ENCODE peak calls at places on chromosomes 12 and 14, in seven cellular contexts. F is LoVo, R is germinal center, W is MV-4-11, Z is A549, T is caudate nucleus, J is Peyer's patch. Q is an unnamed sample.

GRCh38 chr12:118189761-118190181 is 53.8 kb downstream of the PEBP1 start:
- DNase-seq in Z (no peak), W (no peak), R (no peak), J (no peak), T (peak; percentile 39), F (no peak), Q (peak; percentile 29)

GRCh38 chr12:1993871-1994371 is 10.3 kb downstream of the DCP1B start:
- DNase-seq in T (no peak), Z (no peak), J (no peak), W (peak; percentile 29), R (no peak), F (no peak), Q (peak; percentile 91)

GRCh38 chr14:21860172-21860571 is 186.6 kb upstream of the OR4E1 start:
- DNase-seq in W (peak; percentile 25), F (no peak), T (no peak), Z (peak; percentile 28), J (no peak), R (peak; percentile 16), Q (no peak)

GRCh38 chr14:21264025-21264801 is 5.0 kb downstream of the HNRNPC start:
- DNase-seq in Z (no peak), W (peak; percentile 52), R (no peak), J (no peak), T (no peak), F (peak; percentile 34), Q (peak; percentile 46)

GRCh38 chr12:6961695-6962284 is 8.7 kb downstream of the PHB2 start:
- DNase-seq in T (no peak), J (no peak), W (peak; percentile 86), R (no peak), Z (peak; percentile 89), F (peak; percentile 86), Q (peak; percentile 69)

GRCh38 chr14:88023658-88024187 is 18.8 kb downstream of the GPR65 start:
- DNase-seq in T (no peak), Z (no peak), J (no peak), W (no peak), R (no peak), F (no peak), Q (no peak)

GRCh38 chr12:70049596-70050360 is 193.5 kb upstream of the CNOT2 start:
- DNase-seq in W (peak; percentile 65), R (peak; percentile 24), F (peak; percentile 72), Z (no peak), J (no peak), T (no peak), Q (no peak)

GRCh38 chr12:50387487-50387886 is 8.9 kb downstream of the FAM186A start:
- DNase-seq in R (no peak), T (no peak), Z (no peak), J (no peak), W (no peak), F (no peak), Q (peak; percentile 65)

GRCh38 chr12:114789276-114789675 is 105.3 kb upstream of the TBX3 start:
- DNase-seq in W (no peak), J (no peak), F (no peak), T (no peak), Z (no peak), R (no peak), Q (no peak)

GRCh38 chr14:74786916-74787315 is 23.8 kb downstream of the YLPM1 start:
- DNase-seq in F (no peak), Z (no peak), T (no peak), W (no peak), R (no peak), J (no peak), Q (no peak)

GRCh38 chr12:7869137-7869536 is 3.6 kb downstream of the SLC2A14 start:
- DNase-seq in R (no peak), W (peak; percentile 5), F (no peak), Z (no peak), J (no peak), T (no peak), Q (peak; percentile 16)

GRCh38 chr12:93536766-93537515 is 35.5 kb upstream of the SOCS2 start:
- DNase-seq in J (peak; percentile 20), W (no peak), R (peak; percentile 43), Z (no peak), T (no peak), F (no peak), Q (peak; percentile 25)

GRCh38 chr12:111361073-111361716 is 7.7 kb downstream of the PHETA1 start:
- DNase-seq in Z (no peak), F (no peak), W (no peak), J (no peak), T (no peak), R (no peak), Q (no peak)

GRCh38 chr12:108204117-108204516 is 75.0 kb downstream of the WSCD2 start:
- DNase-seq in F (no peak), J (no peak), Z (no peak), T (no peak), W (no peak), R (no peak), Q (no peak)

GRCh38 chr12:25056011-25056410 is 107.1 kb upstream of the BCAT1 start:
- DNase-seq in Z (no peak), J (no peak), F (no peak), W (no peak), T (no peak), R (no peak), Q (no peak)

GRCh38 chr12:90275088-90275487 is 566.5 kb upstream of the ATP2B1 start:
- DNase-seq in J (no peak), Z (no peak), F (no peak), R (no peak), W (no peak), T (no peak), Q (no peak)

GRCh38 chr12:132560421-132560830 is 50.0 kb downstream of the LRCOL1 start:
- DNase-seq in Z (peak; percentile 39), F (peak; percentile 37), W (no peak), R (peak; percentile 38), J (peak; percentile 21), T (no peak), Q (no peak)

GRCh38 chr12:31749024-31749704 is 20.3 kb upstream of the AMN1 start:
- DNase-seq in J (peak; percentile 69), R (peak; percentile 38), Z (peak; percentile 100), W (peak; percentile 99), T (no peak), F (peak; percentile 100), Q (peak; percentile 83)

GRCh38 chr12:111643428-111643826 is 42.3 kb downstream of the BRAP start:
- DNase-seq in F (no peak), W (no peak), J (no peak), R (no peak), Z (no peak), T (no peak), Q (peak; percentile 94)

GRCh38 chr12:119505001-119505400 is 88.6 kb upstream of the TMEM233 start:
- DNase-seq in T (no peak), W (no peak), R (no peak), J (no peak), F (no peak), Z (no peak), Q (no peak)

GRCh38 chr14:61876362-61877049 is 114.3 kb downstream of the SNAPC1 start:
- DNase-seq in F (no peak), T (no peak), J (no peak), R (no peak), Z (no peak), W (no peak), Q (no peak)